ENCODE peak calls at places on chromosome 10, in four cellular contexts. T is IMR-90, I is H9, F is mesendoderm. L is an unnamed sample.

GRCh38 chr10:79206300-79207095 is 137.7 kb downstream of the ZMIZ1 start:
- DNase-seq in I (no peak), F (no peak), T (no peak), L (no peak)

GRCh38 chr10:95208702-95209391 is 14.8 kb downstream of the ACSM6 start:
- DNase-seq in I (peak), T (no peak), F (peak), L (no peak)

GRCh38 chr10:971150-971542 is 17.1 kb upstream of the GTPBP4 start:
- DNase-seq in F (no peak), T (peak), I (no peak), L (no peak)

GRCh38 chr10:108097258-108097657 is 932.8 kb upstream of the SORCS1 start:
- DNase-seq in T (no peak), I (no peak), F (no peak), L (no peak)

GRCh38 chr10:48633381-48634197 is 28.7 kb upstream of the ARHGAP22 start:
- DNase-seq in F (no peak), T (no peak), I (no peak), L (no peak)

GRCh38 chr10:48523212-48523819 is 81.6 kb downstream of the ARHGAP22 start:
- DNase-seq in F (peak), T (peak), I (peak), L (no peak)

GRCh38 chr10:71040890-71041590 is 152.7 kb upstream of the PCBD1 start:
- DNase-seq in I (no peak), T (no peak), F (peak), L (no peak)

GRCh38 chr10:15419279-15419874 is 48.3 kb upstream of the FAM171A1 start:
- DNase-seq in F (peak), I (no peak), T (peak), L (no peak)

GRCh38 chr10:61078542-61078941 is 134.6 kb upstream of the RHOBTB1 start:
- DNase-seq in F (no peak), I (no peak), T (peak), L (no peak)

GRCh38 chr10:2146079-2146478 is 408.8 kb upstream of the ADARB2 start:
- DNase-seq in T (no peak), F (peak), I (no peak), L (no peak)

GRCh38 chr10:45483002-45483401 is 109.0 kb downstream of the ALOX5 start:
- DNase-seq in F (no peak), T (no peak), I (no peak), L (no peak)

GRCh38 chr10:45476559-45476958 is 102.5 kb downstream of the ALOX5 start:
- DNase-seq in F (no peak), I (no peak), T (no peak), L (no peak)

GRCh38 chr10:45480294-45480693 is 106.3 kb downstream of the ALOX5 start:
- DNase-seq in T (no peak), F (no peak), I (no peak), L (no peak)
- H3K56ac ChIP-seq in T (no peak), F (no peak), I (no peak), L (no peak)

DNA sequence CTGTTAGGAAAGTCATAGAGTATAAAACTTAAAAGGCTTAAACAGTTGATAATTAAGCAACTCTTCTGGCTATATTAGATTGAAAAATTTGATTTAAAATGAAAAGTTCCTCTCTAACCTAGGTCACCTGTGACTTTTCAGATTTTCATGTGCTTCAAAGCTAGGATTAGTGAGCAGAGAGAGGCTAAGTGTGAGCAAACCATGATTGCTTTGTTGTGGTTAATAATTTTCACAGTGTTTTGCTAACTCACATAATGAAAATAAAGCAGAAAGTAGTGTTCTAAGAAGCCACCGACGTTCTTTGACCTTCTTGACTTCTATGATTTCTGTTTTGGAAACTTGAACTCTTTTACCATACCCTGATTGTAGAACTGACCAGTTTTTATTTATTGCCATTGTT is 75.5 kb upstream of the OIT3 start:
- DNase-seq in T (no peak), F (no peak), I (no peak), L (no peak)
- H3K56ac ChIP-seq in T (no peak), F (no peak), I (no peak), L (no peak)

GRCh38 chr10:123348721-123349120 is 194.5 kb downstream of the BUB3 start:
- DNase-seq in T (no peak), F (no peak), I (no peak), L (no peak)
- H3K56ac ChIP-seq in T (no peak), F (no peak), I (no peak), L (no peak)

DNA sequence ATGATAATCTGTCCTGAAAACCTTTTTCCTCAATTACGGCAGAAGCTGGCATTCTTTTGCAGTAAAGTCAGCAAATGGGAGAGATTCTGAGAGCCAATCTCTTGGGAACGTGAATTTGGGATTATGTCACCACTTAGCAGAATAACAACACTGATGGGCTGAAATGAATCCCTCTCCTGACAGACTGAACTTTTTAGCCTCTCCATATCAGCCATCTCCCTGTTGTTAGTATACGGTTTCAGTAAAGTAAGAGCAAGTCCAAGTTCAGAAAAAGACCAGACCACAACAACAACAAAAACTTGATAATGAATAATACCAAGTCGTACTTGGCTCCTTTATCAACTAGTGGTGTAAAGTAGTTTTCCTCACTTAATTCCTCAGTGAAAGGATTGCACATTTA is 1048.8 kb downstream of the GATA3 start:
- DNase-seq in I (no peak), T (no peak), F (peak), L (no peak)
- H3K56ac ChIP-seq in I (no peak), T (no peak), F (no peak), L (no peak)

DNA sequence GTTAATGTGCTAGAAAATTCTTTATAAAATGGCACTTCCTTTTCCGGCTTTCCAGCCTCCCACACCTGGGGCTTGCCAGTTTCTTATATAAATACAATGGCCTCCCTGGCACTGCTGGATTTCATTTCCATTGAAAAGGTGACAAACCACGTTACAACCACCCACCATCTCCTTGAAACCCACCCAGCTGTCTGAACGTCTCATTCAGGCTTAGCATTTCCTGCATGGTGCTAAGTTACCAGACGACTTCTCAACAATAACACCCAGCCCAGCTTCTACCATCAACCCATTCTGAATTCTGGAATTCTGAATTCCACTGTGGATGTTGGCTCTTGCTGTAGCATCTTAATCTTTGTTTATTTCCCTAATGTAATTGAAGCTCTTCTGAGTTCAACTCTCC is 499.8 kb upstream of the CELF2 start:
- DNase-seq in I (no peak), F (peak), T (no peak), L (no peak)
- H3K56ac ChIP-seq in I (no peak), F (no peak), T (no peak), L (no peak)

GRCh38 chr10:133212853-133213494 is 17.0 kb upstream of the UTF1 start:
- DNase-seq in I (no peak), T (no peak), F (no peak), L (no peak)
- H3K56ac ChIP-seq in I (no peak), T (no peak), F (no peak), L (no peak)

DNA sequence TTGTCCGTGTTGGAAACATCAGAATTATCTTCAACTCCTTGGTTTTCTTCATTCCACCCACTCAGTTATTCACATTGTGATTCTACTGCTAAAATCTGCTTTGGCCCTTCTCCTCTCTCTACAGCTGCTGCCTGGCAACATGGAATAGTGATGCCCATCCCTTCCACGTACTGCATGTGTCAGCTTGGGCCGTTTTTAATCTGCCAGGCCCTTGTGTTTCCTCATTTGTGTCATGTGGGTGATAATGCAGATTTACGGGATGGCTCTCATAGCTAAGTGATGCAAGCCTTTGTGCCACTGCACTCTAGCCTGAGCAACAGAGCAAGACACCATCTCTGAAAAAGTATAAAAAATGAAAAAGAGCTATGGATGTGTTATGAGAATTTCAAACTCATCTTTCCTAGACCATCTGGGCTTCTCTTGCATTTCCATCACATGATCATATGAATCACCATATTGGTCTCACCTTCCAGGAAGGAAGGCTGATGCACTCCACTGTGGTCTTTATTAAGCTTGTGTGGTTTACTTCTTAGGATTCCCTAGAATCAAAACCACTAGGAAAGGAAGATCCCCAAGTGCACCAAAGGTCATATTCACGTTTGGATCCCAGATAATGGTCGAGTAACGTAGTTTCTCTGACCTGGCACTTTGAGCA is 20.6 kb upstream of the CELF2 start:
- DNase-seq in I (no peak), T (no peak), F (no peak), L (no peak)
- H3K56ac ChIP-seq in I (no peak), T (no peak), F (no peak), L (no peak)

GRCh38 chr10:123132576-123133477 is 2.9 kb upstream of the HMX3 start:
- DNase-seq in T (peak), F (peak), I (peak), L (peak)
- H3K56ac ChIP-seq in T (no peak), F (peak), I (no peak), L (no peak)

GRCh38 chr10:51615764-51616298 is 83.6 kb downstream of the CSTF2T start:
- DNase-seq in I (no peak), T (no peak), F (no peak), L (no peak)
- H3K56ac ChIP-seq in I (no peak), T (no peak), F (no peak), L (no peak)

L was measured in H1.